ENCODE peak calls at places on chromosomes 5 and 9, in six cellular contexts. O, P, H, X, M and K are unnamed samples.

GRCh38 chr5:102216559-102217157 is 79.4 kb downstream of the SLCO4C1 start:
- DNase-seq in H (no peak), P (no peak), O (no peak), M (no peak), X (no peak), K (no peak)

GRCh38 chr9:38082456-38083287 is 13.6 kb upstream of the SHB start:
- DNase-seq in O (no peak), X (no peak), P (no peak), H (no peak), M (no peak), K (no peak)

GRCh38 chr5:150289551-150290390 is at the start of gene CAMK2A:
- DNase-seq in O (no peak), X (no peak), H (peak), M (no peak), P (peak), K (no peak)

GRCh38 chr5:86684222-86684621 is 66.5 kb downstream of the COX7C start:
- DNase-seq in O (no peak), H (no peak), X (no peak), M (no peak), P (no peak), K (no peak)

GRCh38 chr5:177482359-177482795 is 8.9 kb upstream of the DBN1 start:
- DNase-seq in O (no peak), P (no peak), X (no peak), M (no peak), H (no peak), K (no peak)

GRCh38 chr9:98314381-98315066 is 59.1 kb upstream of the TBC1D2 start:
- DNase-seq in O (no peak), X (no peak), P (no peak), M (no peak), H (no peak), K (no peak)

GRCh38 chr5:114316167-114316566 is 45.7 kb upstream of the KCNN2 start:
- DNase-seq in M (no peak), P (no peak), X (no peak), O (no peak), H (no peak), K (no peak)

GRCh38 chr5:57442080-57442839 is 40.4 kb downstream of the ACTBL2 start:
- DNase-seq in H (no peak), P (no peak), M (no peak), X (no peak), O (peak), K (no peak)

GRCh38 chr5:1836891-1837880 is 36.0 kb downstream of the NDUFS6 start:
- DNase-seq in P (no peak), X (no peak), H (no peak), M (no peak), O (no peak), K (no peak)

GRCh38 chr5:131316026-131316425 is 52.2 kb downstream of the CDC42SE2 start:
- DNase-seq in H (no peak), X (no peak), O (no peak), P (no peak), M (no peak), K (no peak)

GRCh38 chr9:108536836-108537601 is 318.8 kb downstream of the ACTL7B start:
- DNase-seq in O (no peak), P (no peak), M (no peak), X (no peak), H (no peak), K (no peak)

GRCh38 chr5:135163391-135163790 is 129.4 kb upstream of the PITX1 start:
- DNase-seq in M (no peak), P (no peak), X (no peak), H (no peak), O (no peak), K (no peak)

GRCh38 chr9:109447329-109448076 is 50.6 kb downstream of the PTPN3 start:
- DNase-seq in H (no peak), P (no peak), X (no peak), M (no peak), O (no peak), K (no peak)

GRCh38 chr5:127442085-127442484 is 75.4 kb upstream of the PRRC1 start:
- DNase-seq in H (no peak), M (no peak), O (peak), P (no peak), X (no peak), K (no peak)

GRCh38 chr9:91211919-91212318 is 149.8 kb downstream of the AUH start:
- DNase-seq in P (no peak), X (no peak), M (peak), O (no peak), H (no peak), K (no peak)

GRCh38 chr9:84858373-84858772 is 188.8 kb downstream of the NTRK2 start:
- DNase-seq in O (no peak), P (no peak), X (no peak), H (no peak), M (no peak), K (no peak)

GRCh38 chr9:16986441-16987387 is 116.2 kb upstream of the BNC2 start:
- DNase-seq in P (no peak), M (no peak), H (no peak), X (no peak), O (no peak), K (no peak)

GRCh38 chr9:92637331-92637730 is 32.6 kb downstream of the IPPK start:
- DNase-seq in O (no peak), X (no peak), P (no peak), H (no peak), M (peak), K (no peak)

GRCh38 chr9:95078516-95078915 is 239.0 kb downstream of the FANCC start:
- DNase-seq in P (no peak), O (no peak), H (no peak), X (no peak), M (no peak), K (no peak)

GRCh38 chr9:112166176-112167140 is 8.6 kb downstream of the SUSD1 start:
- DNase-seq in O (no peak), X (no peak), H (no peak), M (no peak), P (no peak), K (no peak)

GRCh38 chr5:175129619-175130018 is 314.4 kb downstream of the DRD1 start:
- DNase-seq in X (no peak), H (no peak), O (no peak), M (no peak), P (no peak), K (no peak)

GRCh38 chr5:74371621-74372020 is 268.9 kb downstream of the ENC1 start:
- DNase-seq in O (no peak), P (no peak), X (no peak), H (no peak), M (no peak), K (no peak)

GRCh38 chr9:83629433-83630104 is 6.6 kb downstream of the IDNK start:
- DNase-seq in P (no peak), O (no peak), M (no peak), X (no peak), H (no peak), K (no peak)

GRCh38 chr5:32710335-32710858 is 724 bp upstream of the NPR3 start:
- DNase-seq in X (peak), O (peak), P (peak), M (no peak), H (peak), K (peak)

GRCh38 chr9:69637801-69638200 is 34.4 kb downstream of the APBA1 start:
- DNase-seq in P (no peak), H (no peak), O (no peak), M (no peak), X (no peak), K (no peak)

GRCh38 chr9:74330487-74331214 is 166.5 kb upstream of the RORB start:
- DNase-seq in H (no peak), X (no peak), M (no peak), P (no peak), O (no peak), K (no peak)

GRCh38 chr5:127957183-127957582 is 126.4 kb upstream of the SLC12A2 start:
- DNase-seq in P (no peak), H (no peak), M (no peak), X (peak), O (no peak), K (no peak)

GRCh38 chr9:135279834-135280393 is 192.4 kb downstream of the OLFM1 start:
- DNase-seq in O (no peak), M (no peak), X (peak), P (no peak), H (no peak), K (no peak)

GRCh38 chr5:147547730-147548129 is 37.9 kb upstream of the DPYSL3 start:
- DNase-seq in X (no peak), H (no peak), M (no peak), P (no peak), O (no peak), K (no peak)

GRCh38 chr9:126164796-126165525 is 161.7 kb upstream of the MVB12B start:
- DNase-seq in O (peak), H (no peak), P (no peak), M (peak), X (no peak), K (no peak)

GRCh38 chr9:81028504-81028903 is 660.8 kb downstream of the TLE1 start:
- DNase-seq in M (no peak), P (no peak), O (no peak), H (no peak), X (no peak), K (no peak)

GRCh38 chr5:92364986-92365550 is 982.0 kb upstream of the ARRDC3 start:
- DNase-seq in P (no peak), H (no peak), M (no peak), O (no peak), X (no peak), K (no peak)

GRCh38 chr9:9631302-9631701 is 981.5 kb downstream of the PTPRD start:
- DNase-seq in O (no peak), X (no peak), P (no peak), H (no peak), M (no peak), K (no peak)

GRCh38 chr9:36306481-36307306 is 48.4 kb upstream of the GNE start:
- DNase-seq in P (no peak), H (no peak), X (no peak), O (no peak), M (no peak), K (no peak)

DNA sequence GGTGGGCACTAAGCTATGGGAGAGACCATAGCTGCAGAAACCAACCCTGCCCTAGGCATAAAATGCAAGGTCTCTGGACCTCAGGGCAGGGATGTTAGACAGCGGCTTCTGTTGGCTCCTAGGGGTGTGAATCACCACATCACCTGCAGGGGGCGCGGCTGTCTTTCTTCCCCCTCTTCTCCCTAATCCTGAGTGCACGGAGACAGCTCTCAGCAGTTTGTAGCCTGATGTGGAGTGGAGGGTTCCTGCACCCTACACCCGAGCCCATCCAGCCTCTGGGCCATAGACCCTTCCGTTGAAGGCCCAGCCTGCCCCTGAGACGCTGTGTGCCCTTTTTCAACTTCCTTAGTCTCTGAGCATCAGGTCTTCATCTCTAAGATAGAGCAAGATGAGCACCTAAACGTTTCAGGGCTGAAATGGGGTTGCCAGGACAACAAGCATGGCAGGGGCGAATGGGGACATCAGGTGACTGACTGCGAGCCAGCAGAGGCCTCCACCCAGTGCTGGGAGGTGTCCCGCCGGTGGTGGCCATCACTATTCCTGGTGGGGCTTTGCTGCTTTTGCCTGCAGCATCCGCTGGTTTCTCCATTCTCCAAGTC is 2.3 kb upstream of the SEC16A start:
- DNase-seq in M (peak), O (peak), P (peak), X (peak), H (peak), K (peak)
- TF ChIP-seq CTCF in M (peak), O (peak), P (peak), X (peak), H (peak), K (peak)

GRCh38 chr9:76985581-76985980 is 33.9 kb upstream of the FOXB2 start:
- DNase-seq in H (no peak), M (no peak), P (no peak), O (no peak), X (no peak), K (no peak)

GRCh38 chr9:76984476-76984875 is 35.0 kb upstream of the FOXB2 start:
- DNase-seq in O (no peak), H (no peak), X (no peak), P (no peak), M (no peak), K (no peak)

GRCh38 chr9:76989501-76989900 is 30.0 kb upstream of the FOXB2 start:
- DNase-seq in P (no peak), H (no peak), O (no peak), X (no peak), M (no peak), K (no peak)

GRCh38 chr9:76988941-76989340 is 30.5 kb upstream of the FOXB2 start:
- DNase-seq in X (no peak), M (no peak), H (no peak), P (no peak), O (no peak), K (no peak)

GRCh38 chr9:76987594-76988200 is 31.8 kb upstream of the FOXB2 start:
- DNase-seq in M (no peak), O (peak), P (peak), H (peak), X (no peak), K (peak)
- TF ChIP-seq CTCF in M (peak), O (peak), P (peak), H (peak), X (peak), K (peak)

GRCh38 chr5:10856071-10856470 is 95.0 kb upstream of the DAP start:
- DNase-seq in X (no peak), P (no peak), M (no peak), H (no peak), O (no peak), K (no peak)

GRCh38 chr5:10856646-10857332 is 95.8 kb upstream of the DAP start:
- DNase-seq in X (no peak), H (peak), M (peak), O (peak), P (peak), K (peak)

GRCh38 chr5:10859393-10860195 is 98.6 kb upstream of the DAP start:
- DNase-seq in M (no peak), P (no peak), X (no peak), H (peak), O (no peak), K (peak)

GRCh38 chr5:10858307-10858706 is 97.3 kb upstream of the DAP start:
- DNase-seq in P (no peak), H (no peak), M (no peak), O (no peak), X (no peak), K (no peak)

GRCh38 chr5:10857333-10857723 is 96.3 kb upstream of the DAP start:
- DNase-seq in M (no peak), P (no peak), H (no peak), X (no peak), O (no peak), K (peak)
- TF ChIP-seq CTCF in M (no peak), P (peak), H (peak), X (no peak), O (no peak), K (peak)

DNA sequence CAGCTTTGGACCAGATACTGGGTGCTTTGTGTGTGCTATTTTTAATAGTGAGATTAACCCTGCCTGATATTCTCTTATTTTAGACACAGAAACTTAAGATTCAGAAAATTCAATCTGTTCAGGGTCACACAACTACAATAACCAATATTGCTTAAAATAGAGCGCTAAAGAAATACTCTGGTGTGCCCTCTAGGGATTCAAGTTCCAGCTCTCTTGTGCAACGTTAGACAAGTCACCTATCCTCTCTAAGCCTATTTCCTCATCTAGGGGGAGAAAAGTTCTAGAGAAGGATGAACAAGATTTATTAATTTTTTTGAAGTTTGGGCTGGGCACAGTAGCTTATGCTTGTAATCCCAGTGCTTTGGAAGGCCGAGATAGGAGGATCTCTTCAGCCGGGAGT is 2.1 kb upstream of the SCAI start:
- DNase-seq in H (no peak), M (no peak), P (no peak), X (no peak), O (no peak), K (no peak)
- TF ChIP-seq CTCF in H (no peak), M (no peak), P (no peak), X (no peak), O (no peak), K (no peak)

DNA sequence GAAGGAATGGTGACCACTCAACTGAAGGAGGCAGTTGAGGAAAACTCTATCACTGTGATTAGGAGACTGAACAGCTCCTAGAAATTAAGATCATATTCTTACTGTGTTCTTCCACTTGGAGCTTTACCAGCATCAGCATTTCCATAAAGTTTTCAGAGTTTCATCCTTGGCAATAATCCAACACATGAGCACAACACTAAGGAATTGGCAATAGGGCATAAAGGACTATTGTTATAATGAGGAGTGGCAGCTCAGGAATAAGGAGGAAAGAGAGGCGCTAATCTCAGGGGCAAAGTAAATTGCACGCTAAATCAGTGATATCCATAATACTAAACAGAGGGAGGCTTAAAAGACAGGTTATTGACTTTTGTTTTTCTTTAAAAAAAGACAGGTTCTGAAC is 338.9 kb downstream of the EFNA5 start:
- DNase-seq in H (no peak), P (no peak), X (no peak), O (no peak), M (no peak), K (no peak)
- TF ChIP-seq CTCF in H (no peak), P (no peak), X (no peak), O (no peak), M (no peak), K (no peak)

GRCh38 chr5:109479260-109479860 is 69.6 kb upstream of the PJA2 start:
- DNase-seq in M (no peak), P (no peak), X (no peak), O (peak), H (no peak), K (no peak)
- TF ChIP-seq CTCF in M (peak), P (no peak), X (no peak), O (peak), H (peak), K (no peak)

GRCh38 chr9:115517335-115518075 is 399.5 kb upstream of the TNC start:
- DNase-seq in M (no peak), O (no peak), P (no peak), H (no peak), X (no peak), K (no peak)
- TF ChIP-seq CTCF in M (no peak), O (no peak), P (no peak), H (no peak), X (no peak), K (no peak)

GRCh38 chr9:124802426-124802825 is 25.5 kb downstream of the OLFML2A start:
- DNase-seq in O (no peak), M (no peak), X (no peak), H (no peak), P (no peak), K (no peak)

GRCh38 chr9:124797343-124798103 is 20.6 kb downstream of the OLFML2A start:
- DNase-seq in X (no peak), M (peak), H (no peak), P (no peak), O (no peak), K (no peak)

GRCh38 chr9:124800306-124801259 is 23.6 kb downstream of the OLFML2A start:
- DNase-seq in X (no peak), O (peak), H (no peak), P (no peak), M (no peak), K (no peak)

GRCh38 chr9:124801356-124801755 is 24.4 kb downstream of the OLFML2A start:
- DNase-seq in M (no peak), H (no peak), O (no peak), P (no peak), X (no peak), K (no peak)

GRCh38 chr9:124799274-124800006 is 22.5 kb downstream of the OLFML2A start:
- DNase-seq in H (no peak), X (no peak), O (no peak), P (no peak), M (no peak), K (no peak)
- TF ChIP-seq CTCF in H (no peak), X (no peak), O (no peak), P (no peak), M (no peak), K (no peak)